ENCODE peak calls at places on chromosomes 3 and 15, in seven cellular contexts. Q is MM.1S, A is GM06990, G is neural progenitor cell, K is glutamatergic neuron, U is MCF 10A, W is cardiac muscle cell. P is an unnamed sample.

GRCh38 chr15:77614251-77614806 is 18.4 kb downstream of the LINGO1 start:
- DNase-seq in U (no peak), W (no peak), Q (no peak), K (no peak), G (no peak), A (no peak), P (no peak)

GRCh38 chr3:52789746-52790040 is 4.9 kb upstream of the ITIH3 start:
- DNase-seq in Q (no peak), G (no peak), U (no peak), K (no peak), A (no peak), W (no peak), P (no peak)

GRCh38 chr3:55622116-55622515 is 135.0 kb upstream of the WNT5A start:
- DNase-seq in K (no peak), G (no peak), W (no peak), Q (no peak), A (no peak), U (no peak), P (no peak)

GRCh38 chr3:138360272-138361192 is 12.2 kb downstream of the MRAS start:
- DNase-seq in G (no peak), K (no peak), Q (no peak), A (no peak), W (no peak), U (no peak), P (no peak)

GRCh38 chr15:90336705-90337141 is 15.4 kb upstream of the ZNF774 start:
- DNase-seq in G (no peak), U (peak), A (no peak), K (no peak), W (no peak), Q (no peak), P (peak)

GRCh38 chr15:33600161-33600560 is 289.4 kb downstream of the RYR3 start:
- DNase-seq in Q (no peak), K (no peak), A (no peak), U (no peak), G (peak), W (no peak), P (no peak)

GRCh38 chr3:142896996-142897395 is 8.1 kb upstream of the PCOLCE2 start:
- DNase-seq in U (no peak), G (no peak), Q (no peak), K (no peak), W (no peak), A (no peak), P (no peak)

GRCh38 chr3:12400795-12401194 is 83.5 kb upstream of the TSEN2 start:
- DNase-seq in Q (no peak), W (no peak), K (no peak), G (no peak), U (peak), A (no peak), P (no peak)

GRCh38 chr15:73902121-73903020 is 23.9 kb upstream of the LOXL1 start:
- DNase-seq in U (no peak), A (no peak), Q (no peak), G (no peak), K (no peak), W (no peak), P (no peak)

GRCh38 chr3:59609967-59610366 is 560.1 kb upstream of the CFAP20DC start:
- DNase-seq in G (peak), W (no peak), U (no peak), Q (no peak), K (peak), A (no peak), P (no peak)

GRCh38 chr15:38683382-38684242 is 119.0 kb upstream of the RASGRP1 start:
- DNase-seq in W (peak), U (peak), A (no peak), G (peak), K (peak), Q (peak), P (peak)

GRCh38 chr3:195236076-195236798 is 34.7 kb downstream of the XXYLT1 start:
- DNase-seq in K (no peak), Q (no peak), U (no peak), W (no peak), G (no peak), A (no peak), P (no peak)

GRCh38 chr3:56125358-56126005 is 342.8 kb downstream of the ERC2 start:
- DNase-seq in A (no peak), G (peak), K (no peak), W (peak), U (peak), Q (no peak), P (no peak)

GRCh38 chr3:149004622-149005021 is 13.3 kb downstream of the GYG1 start:
- DNase-seq in Q (no peak), U (peak), W (no peak), K (no peak), G (peak), A (no peak), P (no peak)

GRCh38 chr15:89375093-89376062 is 40.8 kb upstream of the POLG start:
- DNase-seq in K (no peak), Q (no peak), U (no peak), A (no peak), G (no peak), W (no peak), P (no peak)

GRCh38 chr3:130276203-130276803 is 69.2 kb upstream of the COL6A5 start:
- DNase-seq in Q (peak), U (peak), W (peak), K (no peak), A (no peak), G (peak), P (no peak)

GRCh38 chr15:68822818-68823217 is 2.1 kb upstream of the ANP32A start:
- DNase-seq in Q (no peak), U (no peak), G (peak), K (no peak), W (no peak), A (no peak), P (no peak)

GRCh38 chr15:53116169-53116568 is 326.0 kb upstream of the ONECUT1 start:
- DNase-seq in K (no peak), U (no peak), A (no peak), G (no peak), W (no peak), Q (no peak), P (no peak)

GRCh38 chr3:27311400-27311799 is 57.8 kb downstream of the NEK10 start:
- DNase-seq in K (no peak), Q (no peak), G (peak), W (no peak), A (no peak), U (peak), P (no peak)

GRCh38 chr3:10280571-10280970 is 12.2 kb downstream of the GHRL start:
- DNase-seq in K (no peak), A (no peak), U (no peak), G (no peak), W (no peak), Q (no peak), P (no peak)

GRCh38 chr3:39196671-39197446 is 4.5 kb upstream of the XIRP1 start:
- DNase-seq in A (no peak), Q (no peak), U (no peak), K (no peak), G (no peak), W (no peak), P (no peak)

GRCh38 chr3:99579246-99579645 is 59.1 kb upstream of the COL8A1 start:
- DNase-seq in W (no peak), G (no peak), Q (no peak), K (no peak), A (no peak), U (peak), P (no peak)

GRCh38 chr15:79779739-79780138 is 117.1 kb downstream of the MTHFS start:
- DNase-seq in A (peak), G (no peak), W (no peak), Q (no peak), K (no peak), U (no peak), P (no peak)

GRCh38 chr3:152258448-152259302 is 10.1 kb upstream of the MBNL1 start:
- DNase-seq in W (no peak), U (peak), Q (no peak), K (no peak), G (no peak), A (no peak), P (no peak)

GRCh38 chr3:147394168-147394941 is 12.0 kb downstream of the ZIC4 start:
- DNase-seq in K (no peak), W (no peak), G (peak), Q (no peak), A (no peak), U (no peak), P (no peak)

GRCh38 chr3:177134166-177134565 is 63.1 kb downstream of the TBL1XR1 start:
- DNase-seq in K (no peak), U (no peak), G (no peak), W (no peak), Q (no peak), A (no peak), P (no peak)

GRCh38 chr3:164451083-164451910 is 627.0 kb downstream of the SI start:
- DNase-seq in K (no peak), A (no peak), G (peak), Q (no peak), W (no peak), U (no peak), P (no peak)

GRCh38 chr3:99430348-99431134 is 207.9 kb upstream of the COL8A1 start:
- DNase-seq in G (no peak), U (no peak), K (no peak), Q (no peak), W (peak), A (no peak), P (no peak)

GRCh38 chr15:84606653-84607120 is 5.9 kb downstream of the ZSCAN2 start:
- DNase-seq in W (no peak), Q (no peak), U (no peak), G (no peak), K (no peak), A (no peak), P (no peak)

GRCh38 chr15:51864408-51865056 is 35.1 kb downstream of the TMOD3 start:
- DNase-seq in G (no peak), U (peak), W (no peak), Q (no peak), A (no peak), K (no peak), P (no peak)

GRCh38 chr3:40504636-40505430 is 1.0 kb upstream of the ZNF620 start:
- DNase-seq in Q (no peak), G (no peak), W (no peak), U (peak), K (no peak), A (no peak), P (no peak)

GRCh38 chr3:196949750-196950149 is 7.4 kb upstream of the NCBP2 start:
- DNase-seq in W (no peak), G (no peak), Q (no peak), A (no peak), U (no peak), K (no peak), P (no peak)

GRCh38 chr15:44157679-44158078 is 37.4 kb downstream of the FRMD5 start:
- DNase-seq in U (no peak), K (no peak), A (no peak), Q (no peak), G (no peak), W (no peak), P (no peak)

GRCh38 chr3:123067689-123068226 is 933 bp downstream of the PDIA5 start:
- DNase-seq in A (no peak), W (no peak), G (no peak), K (no peak), Q (peak), U (peak), P (no peak)

GRCh38 chr3:27147215-27147614 is 222.0 kb downstream of the NEK10 start:
- DNase-seq in K (no peak), Q (no peak), W (no peak), A (no peak), U (peak), G (no peak), P (no peak)

GRCh38 chr15:99115300-99116215 is 10.7 kb downstream of the SYNM start:
- DNase-seq in K (no peak), W (no peak), G (no peak), Q (no peak), A (no peak), U (no peak), P (no peak)

DNA sequence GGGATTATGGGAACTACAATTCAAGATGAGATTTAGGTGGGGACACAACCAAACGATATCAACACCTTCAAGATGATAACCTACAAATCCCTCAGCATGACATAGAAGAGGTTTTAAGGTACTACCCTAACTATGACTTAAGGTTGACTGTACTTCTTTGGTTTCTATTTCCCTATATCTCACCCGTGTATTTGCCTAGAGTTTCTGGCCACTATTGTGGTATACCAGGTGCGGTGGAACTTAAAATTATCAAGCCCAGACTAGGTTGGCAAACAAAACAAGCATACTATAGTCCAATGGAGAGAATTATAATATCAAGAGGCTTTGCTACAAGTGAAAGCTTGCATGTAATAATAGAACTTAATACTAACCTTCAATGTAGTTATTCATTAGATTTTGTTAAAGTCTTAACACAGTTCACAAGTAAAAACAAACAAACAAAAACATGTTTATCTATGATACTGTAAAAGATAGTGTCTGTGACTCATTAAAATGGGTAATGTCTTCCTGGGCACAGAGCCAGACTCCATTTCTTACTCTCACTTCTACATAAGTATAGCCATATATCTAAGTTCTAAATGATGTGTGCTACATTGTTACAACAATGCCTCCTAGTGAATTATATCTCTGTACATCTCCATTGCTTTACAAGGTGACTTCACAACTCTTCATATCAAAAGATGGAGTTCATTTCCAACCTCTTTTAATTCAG is 479.1 kb downstream of the ZBBX start:
- DNase-seq in G (no peak), Q (no peak), U (peak), A (no peak), W (no peak), K (no peak), P (no peak)
- TF ChIP-seq CTCF in G (no peak), Q (no peak), U (no peak), A (no peak), W (no peak), K (no peak), P (no peak)

DNA sequence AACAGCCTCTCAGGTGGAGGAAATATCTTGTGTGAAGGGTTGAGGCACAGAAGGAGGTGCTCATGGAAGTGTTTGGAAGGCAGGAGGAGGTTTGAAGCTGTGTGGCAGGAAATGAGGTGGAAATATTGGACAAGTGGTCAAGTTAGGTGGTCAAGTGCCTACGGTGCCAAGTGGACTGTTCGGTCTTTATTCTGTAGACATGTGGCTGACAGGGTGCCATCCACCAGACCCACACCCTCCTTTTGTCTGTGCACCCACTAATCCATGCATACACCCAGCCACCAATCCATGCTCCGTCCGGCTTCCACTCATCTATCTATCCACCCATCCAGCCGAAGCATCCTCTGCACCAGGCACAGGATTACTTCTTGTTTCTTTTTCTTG is 2.2 kb downstream of the SLC6A20 start:
- DNase-seq in U (no peak), A (no peak), K (no peak), W (no peak), G (no peak), Q (no peak), P (no peak)
- TF ChIP-seq CTCF in U (no peak), A (no peak), K (no peak), W (no peak), G (no peak), Q (no peak), P (no peak)

GRCh38 chr3:13927295-13927694 is 47.4 kb upstream of the WNT7A start:
- DNase-seq in W (no peak), U (peak), K (no peak), G (no peak), Q (no peak), A (no peak), P (no peak)
- TF ChIP-seq CTCF in W (no peak), U (peak), K (no peak), G (peak), Q (no peak), A (peak), P (no peak)

GRCh38 chr3:4533489-4534443 is 40.6 kb downstream of the ITPR1 start:
- DNase-seq in U (no peak), W (no peak), A (no peak), G (peak), Q (no peak), K (no peak), P (no peak)
- TF ChIP-seq CTCF in U (no peak), W (peak), A (no peak), G (peak), Q (no peak), K (no peak), P (no peak)

DNA sequence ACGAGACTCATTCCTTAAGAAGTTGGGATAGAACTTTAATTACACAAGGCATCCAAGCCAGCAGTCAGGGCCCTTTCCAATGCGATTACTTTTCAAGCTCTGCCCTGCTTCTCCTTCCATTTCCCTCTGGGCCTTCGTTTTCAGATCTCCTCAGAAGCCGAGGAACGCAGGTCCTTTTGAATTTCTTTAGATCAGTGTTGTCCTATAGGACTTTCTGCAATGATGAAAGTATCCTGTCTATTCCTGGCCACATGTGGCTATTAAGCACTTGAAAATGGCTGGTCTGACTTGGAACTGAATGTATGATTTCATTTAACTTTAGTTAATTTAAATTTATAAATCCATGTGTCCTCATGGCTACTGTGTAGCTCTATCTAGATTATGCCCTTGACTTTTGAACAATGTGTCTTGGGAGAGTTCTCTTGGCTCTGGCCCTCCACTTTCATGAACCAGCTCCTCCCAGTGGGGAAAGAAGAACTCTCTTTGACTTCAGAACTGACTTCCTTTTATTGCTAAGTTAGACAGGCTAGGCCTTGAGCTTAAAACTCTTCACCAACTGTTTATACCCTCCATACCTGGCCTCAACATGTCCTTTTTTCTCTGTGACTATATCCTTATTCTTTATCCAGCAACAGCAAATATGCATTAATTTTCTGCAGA is 22.7 kb downstream of the TGFBR2 start:
- DNase-seq in A (no peak), W (peak), G (no peak), K (no peak), Q (no peak), U (no peak), P (peak)
- TF ChIP-seq CTCF in A (peak), W (peak), G (no peak), K (no peak), Q (peak), U (peak), P (peak)

DNA sequence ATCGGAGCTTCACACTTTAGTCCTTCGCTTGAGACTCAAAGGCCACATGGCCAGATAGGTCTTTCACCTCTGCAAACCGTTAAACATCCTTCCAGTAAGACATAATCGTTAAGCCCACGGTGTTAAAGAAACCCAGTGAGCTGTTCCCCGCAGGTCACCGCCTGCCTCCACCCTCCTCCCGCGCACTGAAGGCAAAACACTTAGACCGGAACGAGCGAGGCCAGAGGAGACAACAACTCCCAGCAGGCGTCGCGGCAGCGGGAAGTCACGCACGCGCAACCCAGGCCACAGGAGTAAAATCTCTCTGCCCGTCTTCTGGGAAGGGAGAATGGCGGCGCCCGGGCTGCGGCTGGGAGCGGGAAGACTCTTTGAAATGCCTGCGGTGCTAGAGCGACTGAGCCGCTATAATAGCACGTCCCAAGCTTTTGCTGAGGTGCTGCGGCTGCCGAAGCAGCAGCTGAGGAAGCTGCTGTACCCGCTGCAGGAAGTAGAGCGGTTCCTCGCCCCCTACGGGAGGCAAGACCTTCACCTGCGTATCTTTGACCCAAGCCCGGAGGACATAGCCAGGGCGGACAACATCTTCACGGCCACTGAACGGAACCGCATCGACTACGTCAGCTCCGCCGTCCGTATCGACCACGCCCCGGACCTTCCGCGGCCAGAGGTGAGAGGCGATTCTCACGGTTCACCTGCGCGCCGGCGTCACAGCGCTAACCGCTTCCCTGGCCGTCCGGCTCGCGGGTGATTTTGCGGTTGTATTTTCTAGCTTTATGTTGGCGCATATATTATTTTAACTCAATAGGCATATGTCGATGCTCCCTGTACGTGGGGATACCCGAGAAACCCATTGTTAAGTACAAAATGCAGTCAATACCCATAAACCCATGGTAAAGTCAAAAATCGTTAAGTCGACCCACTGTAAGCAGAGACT is at the start of gene GTPBP8:
- DNase-seq in A (peak), U (peak), K (peak), W (peak), Q (peak), G (peak), P (peak)
- TF ChIP-seq CTCF in A (peak), U (no peak), K (no peak), W (peak), Q (no peak), G (peak), P (no peak)

P was measured in B cell.